ENCODE peak calls at places on chromosomes 5 and 9, in six cellular contexts. B is adrenal gland; Q is Ammon's horn; P is stimulated activated CD4-positive, alpha-beta T cell treated with anti-CD3 and anti-CD28 coated beads, TNF-alpha, amount 100 ng/mL, for 48 hours; F is EL; W is esophagus squamous epithelium. D is an unnamed sample.
A peak's percentile ranks its signal among the peaks of the same experiment; 100 is the strongest.

GRCh38 chr5:72647806-72648205 is 140.6 kb upstream of the ZNF366 start:
- DNase-seq in B (no peak), W (no peak), F (no peak), P (no peak), Q (no peak), D (no peak)

GRCh38 chr9:97543568-97543967 is 42.1 kb downstream of the TMOD1 start:
- DNase-seq in F (no peak), B (no peak), P (no peak), W (no peak), Q (no peak), D (no peak)

GRCh38 chr5:93421498-93421897 is 159.5 kb downstream of the NR2F1-AS1 start:
- DNase-seq in W (no peak), F (no peak), B (no peak), P (no peak), Q (peak; percentile 54), D (no peak)

GRCh38 chr9:118554987-118555386 is 814.2 kb downstream of the BRINP1 start:
- DNase-seq in F (no peak), Q (no peak), P (no peak), B (no peak), W (no peak), D (no peak)

GRCh38 chr5:132484386-132484715 is 6.2 kb downstream of the IRF1 start:
- DNase-seq in P (no peak), F (no peak), W (no peak), B (peak; percentile 14), Q (no peak), D (no peak)

GRCh38 chr9:5715548-5716127 is 86.7 kb downstream of the RIC1 start:
- DNase-seq in W (no peak), Q (no peak), P (no peak), F (no peak), B (no peak), D (no peak)

GRCh38 chr9:136656795-136657611 is 5.7 kb upstream of the EGFL7 start:
- DNase-seq in W (no peak), Q (no peak), B (no peak), F (no peak), P (no peak), D (no peak)

GRCh38 chr9:87505869-87506678 is 8.4 kb downstream of the DAPK1 start:
- DNase-seq in P (no peak), B (no peak), W (no peak), F (no peak), Q (no peak), D (no peak)

GRCh38 chr9:123834907-123835562 is 94.9 kb downstream of the DENND1A start:
- DNase-seq in B (no peak), Q (peak; percentile 50), W (no peak), P (no peak), F (peak; percentile 66), D (no peak)

GRCh38 chr9:124517600-124517999 is 10.4 kb upstream of the NR5A1 start:
- DNase-seq in P (no peak), W (no peak), Q (no peak), B (no peak), F (no peak), D (no peak)

GRCh38 chr5:9712506-9713285 is 82.5 kb upstream of the TAS2R1 start:
- DNase-seq in F (peak; percentile 96), W (no peak), Q (peak; percentile 18), B (no peak), P (no peak), D (no peak)

GRCh38 chr5:157533011-157533481 is 42.5 kb downstream of the ADAM19 start:
- DNase-seq in B (no peak), Q (no peak), W (no peak), F (no peak), P (no peak), D (no peak)

GRCh38 chr5:849651-850301 is 1.0 kb downstream of the ZDHHC11 start:
- DNase-seq in B (no peak), W (no peak), F (no peak), P (no peak), Q (no peak), D (no peak)

GRCh38 chr9:134602547-134603362 is 38.8 kb upstream of the COL5A1 start:
- DNase-seq in W (no peak), F (peak; percentile 100), Q (no peak), B (peak; percentile 82), P (no peak), D (no peak)

GRCh38 chr9:125816321-125816720 is 69.1 kb downstream of the PBX3 start:
- DNase-seq in B (no peak), P (no peak), W (no peak), F (no peak), Q (no peak), D (no peak)

GRCh38 chr9:38043931-38044623 is 24.9 kb downstream of the SHB start:
- DNase-seq in W (no peak), B (no peak), F (no peak), P (no peak), Q (no peak), D (no peak)

GRCh38 chr5:169154660-169155059 is 146.3 kb downstream of the SLIT3 start:
- DNase-seq in Q (no peak), F (no peak), P (no peak), B (no peak), W (no peak), D (no peak)

GRCh38 chr9:131333771-131334567 is 44.4 kb downstream of the PLPP7 start:
- DNase-seq in P (no peak), W (no peak), F (no peak), Q (no peak), B (no peak), D (no peak)

GRCh38 chr5:133753856-133754255 is 141.5 kb upstream of the FSTL4 start:
- DNase-seq in Q (no peak), W (no peak), P (no peak), F (peak; percentile 82), B (no peak), D (no peak)

GRCh38 chr5:145975361-145976066 is 39.1 kb downstream of the SH3RF2 start:
- DNase-seq in W (no peak), Q (no peak), P (no peak), F (peak; percentile 96), B (no peak), D (peak; percentile 43)

GRCh38 chr9:113511047-113511521 is 47.6 kb downstream of the RGS3 start:
- DNase-seq in F (no peak), B (peak; percentile 64), Q (no peak), W (no peak), P (no peak), D (no peak)